ENCODE peak calls at places on chromosomes 11 and 22, in four cellular contexts. Z is SK-N-SH, H is K562, W is GM12878. R is an unnamed sample.

GRCh38 chr22:25492950-25493790 is 71.3 kb upstream of the GRK3 start:
- DNase-seq in W (no peak), Z (peak), H (no peak), R (no peak)

GRCh38 chr11:47156333-47156732 is 20.3 kb downstream of the ARFGAP2 start:
- DNase-seq in H (no peak), Z (no peak), W (no peak), R (no peak)

GRCh38 chr11:14764899-14765527 is 121.4 kb downstream of the PDE3B start:
- DNase-seq in Z (peak), H (peak), W (peak), R (no peak)

GRCh38 chr11:108895579-108896480 is 231.0 kb downstream of the DDX10 start:
- DNase-seq in H (no peak), W (peak), Z (no peak), R (no peak)

GRCh38 chr11:133197425-133197824 is 334.9 kb downstream of the OPCML start:
- DNase-seq in Z (no peak), H (no peak), W (no peak), R (no peak)

GRCh38 chr11:19687372-19687771 is 25.3 kb upstream of the NAV2 start:
- DNase-seq in Z (no peak), H (no peak), W (no peak), R (no peak)

GRCh38 chr11:15764948-15765347 is 591.4 kb downstream of the SOX6 start:
- DNase-seq in H (no peak), Z (no peak), W (no peak), R (no peak)

GRCh38 chr11:89184021-89184420 is 6.3 kb downstream of the TYR start:
- DNase-seq in Z (no peak), W (no peak), H (no peak), R (no peak)

DNA sequence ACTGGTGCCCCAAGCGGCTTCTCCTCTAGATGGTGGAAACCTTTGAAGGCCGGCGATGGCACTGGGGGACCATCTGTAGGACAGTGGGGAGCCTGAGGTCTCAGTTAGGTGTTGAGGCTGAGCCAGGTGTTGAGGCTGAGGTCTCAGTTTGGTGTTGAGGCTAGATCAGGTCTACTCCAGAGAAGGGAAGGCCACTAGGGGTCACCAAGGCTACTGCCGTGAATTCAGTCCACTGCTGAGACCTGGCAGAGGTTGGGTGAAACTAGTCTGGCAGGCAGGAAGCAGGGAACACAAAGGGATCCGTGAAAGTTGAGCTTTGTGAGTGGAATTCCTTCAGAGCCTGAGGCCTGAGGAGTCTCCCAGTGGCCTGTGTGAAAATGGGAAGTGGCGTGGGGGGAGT is 123.8 kb upstream of the FGF3 start:
- DNase-seq in Z (no peak), H (no peak), W (no peak), R (no peak)
- TF ChIP-seq CTCF in Z (peak), H (peak), W (peak), R (peak)

DNA sequence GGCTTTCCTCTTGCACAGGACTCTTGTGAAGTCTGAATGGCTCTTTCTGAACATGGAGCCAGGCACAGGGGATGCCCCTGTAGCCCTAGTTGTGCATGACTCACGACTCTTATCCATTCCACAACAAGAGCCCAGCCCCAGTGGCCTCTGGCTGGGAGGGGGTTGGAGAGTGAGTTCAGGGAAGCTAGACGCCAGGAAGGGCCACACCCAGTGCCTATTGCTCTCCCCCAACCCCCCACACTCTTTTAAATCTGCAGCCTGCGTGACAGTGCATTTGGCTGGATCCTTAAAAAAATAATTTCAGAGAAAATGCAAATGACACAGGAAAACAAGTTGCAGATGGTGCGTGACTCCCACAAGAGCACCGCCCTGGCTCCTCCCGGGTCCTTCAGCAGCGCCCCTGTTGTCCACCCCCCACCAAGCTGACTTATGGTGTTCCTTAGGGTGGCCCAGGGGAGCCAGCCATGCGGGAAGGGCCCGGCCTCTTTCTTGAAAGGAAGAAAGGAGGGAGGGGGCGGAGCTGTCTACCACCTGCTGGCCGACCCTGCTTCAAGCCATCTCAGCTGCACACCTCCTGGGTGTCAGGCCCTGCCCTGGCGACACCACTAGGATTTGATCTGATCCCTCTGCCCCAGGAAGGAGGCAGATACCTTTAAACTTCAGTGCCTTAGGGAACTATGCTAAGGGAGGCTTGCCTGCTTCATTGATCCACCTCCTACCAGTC is 74.7 kb downstream of the MN1 start:
- DNase-seq in Z (no peak), W (no peak), H (peak), R (no peak)
- TF ChIP-seq NRF1 in Z (no peak), W (no peak), H (peak), R (no peak)

DNA sequence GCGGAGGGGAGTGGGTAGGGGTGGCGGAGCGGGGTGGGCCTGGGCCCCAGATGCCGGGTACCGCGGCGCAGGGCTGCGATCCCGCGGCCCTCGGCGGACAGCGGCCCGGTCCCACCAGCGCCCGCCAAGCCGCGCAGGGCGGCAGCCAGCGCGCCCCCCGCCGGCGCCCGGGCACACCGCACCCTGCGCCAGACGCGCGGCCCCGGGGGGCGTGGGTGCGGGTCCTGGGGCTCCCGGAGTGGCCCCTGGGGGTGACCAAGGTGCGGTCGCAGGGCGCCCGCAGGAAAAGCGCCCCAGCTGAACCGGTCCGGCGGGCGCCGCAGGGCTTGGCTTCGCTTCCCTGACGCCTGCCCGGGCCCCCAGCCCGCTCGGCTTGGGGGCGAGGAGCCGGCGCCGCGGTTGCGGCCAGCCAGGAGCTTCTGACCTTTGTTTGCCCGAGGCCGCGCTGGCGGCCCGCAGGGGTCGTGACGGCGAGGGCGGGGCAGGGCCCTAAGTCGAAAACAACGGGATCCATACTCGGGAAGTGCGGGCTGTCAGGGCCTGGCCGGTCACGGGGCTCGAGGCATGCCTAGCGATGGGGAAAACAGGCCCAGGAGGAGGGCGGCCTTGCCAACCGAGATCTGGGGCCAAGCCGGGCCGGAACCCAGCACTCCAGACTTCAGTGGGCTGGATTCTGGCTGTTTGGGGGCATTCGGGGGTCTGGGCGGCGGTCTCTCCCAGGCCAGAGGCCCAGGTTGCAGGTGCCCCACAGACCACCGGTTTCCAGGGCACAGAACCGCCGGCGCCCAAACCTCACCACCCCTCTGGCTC is 581 bp upstream of the AP5B1 start:
- DNase-seq in Z (peak), W (no peak), H (peak), R (no peak)
- TF ChIP-seq CTCF in Z (no peak), W (peak), H (peak), R (peak)

DNA sequence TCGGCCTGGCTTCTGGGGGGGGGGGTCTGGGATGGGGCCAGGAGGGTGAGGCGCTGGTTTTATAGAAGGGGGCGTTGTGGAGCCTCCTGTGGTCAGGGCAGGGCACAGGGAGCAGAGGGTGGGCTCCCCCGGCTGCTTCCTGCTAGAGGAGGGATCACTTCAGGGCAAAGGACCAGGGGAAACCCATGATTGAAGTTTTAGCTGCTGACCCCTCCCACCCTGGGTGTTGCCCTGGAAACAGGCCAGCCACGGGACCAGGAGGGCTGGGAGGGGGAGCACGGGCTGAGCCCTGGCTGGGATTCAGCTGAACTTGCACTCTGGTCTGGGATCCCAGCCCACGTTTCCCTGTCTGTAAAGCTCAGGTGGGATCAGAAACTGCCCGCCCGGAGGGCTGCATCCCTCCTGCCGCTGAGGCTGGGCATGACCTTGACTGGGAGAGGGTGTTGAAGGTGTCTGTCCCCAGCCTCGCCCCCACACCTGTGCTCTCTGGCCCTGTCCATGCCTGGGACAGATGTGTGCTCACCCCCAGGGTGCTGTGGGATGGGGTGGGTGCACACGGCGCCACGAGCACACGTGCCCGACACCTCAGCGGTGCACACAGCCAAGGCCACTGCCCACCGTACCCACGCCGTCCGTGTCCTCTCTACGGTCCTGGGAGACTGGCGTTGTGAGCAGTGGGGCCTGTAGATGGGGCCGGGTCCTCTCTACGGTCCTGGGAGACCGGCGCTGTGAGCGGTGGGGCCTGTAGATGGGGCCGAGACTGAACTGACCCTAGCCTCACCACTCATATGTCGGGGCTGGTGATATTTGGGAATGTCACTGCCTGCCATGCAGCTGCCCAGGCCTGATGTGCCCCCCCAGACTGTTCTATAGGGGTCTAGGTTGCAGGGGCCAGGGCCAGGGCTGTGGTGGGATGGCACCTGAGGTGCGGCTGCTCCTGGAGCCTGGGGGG is 2.3 kb downstream of the TSPAN4 start:
- DNase-seq in H (peak), W (no peak), Z (peak), R (peak)
- TF ChIP-seq NRF1 in H (no peak), W (no peak), Z (no peak), R (no peak)

DNA sequence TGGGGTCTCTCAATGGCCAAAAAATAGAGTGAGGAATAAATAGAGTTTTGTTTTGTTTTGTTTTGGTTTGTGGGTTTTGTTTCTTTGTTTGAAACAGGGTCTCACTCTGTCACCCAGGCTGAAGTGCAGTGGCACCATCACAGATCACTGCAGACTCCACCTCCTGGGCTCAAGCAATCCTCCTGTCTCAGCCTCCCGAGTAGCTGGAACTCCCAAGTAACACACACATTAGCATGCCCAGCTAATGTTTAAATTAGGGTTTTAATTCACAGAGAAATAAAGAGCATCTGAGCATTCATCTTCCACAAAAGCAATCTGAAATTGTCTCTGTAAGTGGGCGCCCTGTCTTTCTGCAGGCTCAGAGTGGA is 9.2 kb upstream of the IFITM3 start:
- DNase-seq in W (no peak), H (no peak), Z (no peak), R (no peak)
- TF ChIP-seq CTCF in W (no peak), H (no peak), Z (no peak), R (no peak)

GRCh38 chr22:38177044-38177443 is 4.6 kb downstream of the PLA2G6 start:
- DNase-seq in Z (no peak), H (no peak), W (no peak), R (no peak)
- TF ChIP-seq NRF1 in Z (no peak), H (no peak), W (no peak), R (no peak)

GRCh38 chr11:18536195-18536594 is 9.5 kb upstream of the TSG101 start:
- DNase-seq in Z (no peak), W (no peak), H (no peak), R (no peak)

DNA sequence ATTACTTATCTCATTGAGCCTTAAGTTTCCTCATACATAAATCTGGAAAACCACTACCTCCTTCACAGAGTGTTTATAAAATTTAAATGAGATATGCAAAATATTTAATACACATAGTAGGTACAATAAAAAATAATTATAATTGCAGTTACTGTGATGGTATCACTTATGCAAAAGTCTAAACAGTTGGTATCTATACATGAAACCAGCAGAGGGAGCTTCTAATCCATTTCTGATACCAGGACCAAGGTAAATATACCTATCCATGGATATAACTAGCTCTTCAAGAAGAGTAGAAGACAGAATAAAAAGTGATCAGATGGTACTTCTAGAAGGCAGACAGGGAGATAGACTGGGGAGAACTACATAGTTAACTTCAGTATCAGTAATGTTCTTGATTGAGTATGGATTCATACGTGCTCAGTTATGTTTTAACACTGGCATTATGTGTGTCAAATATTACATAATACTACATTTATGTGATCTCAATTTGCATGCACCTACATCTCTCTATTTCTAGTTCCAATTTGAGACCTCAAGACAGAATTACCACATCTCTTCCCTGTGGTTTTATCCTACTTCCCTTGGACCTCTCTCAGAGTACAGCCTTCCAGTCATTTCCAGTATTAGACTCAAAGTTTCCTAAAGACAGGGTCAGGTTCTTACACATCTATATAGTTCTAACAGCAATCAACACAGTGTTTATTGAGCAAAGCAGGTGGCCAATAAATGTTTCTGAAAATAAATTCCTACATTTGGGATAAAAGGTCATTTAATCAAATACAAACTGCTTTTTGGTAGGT is 13.7 kb upstream of the TSG101 start:
- DNase-seq in H (no peak), Z (peak), W (no peak), R (no peak)
- TF ChIP-seq CTCF in H (peak), Z (peak), W (peak), R (peak)

R was measured in H1.